ENCODE peak calls at places on chromosomes 6 and 20, in five cellular contexts. L, I, P, V and Q are unnamed samples.

GRCh38 chr6:43708857-43709653 is 21.5 kb upstream of the MRPS18A start:
- DNase-seq in L (no peak), I (no peak), P (peak), V (no peak), Q (peak)

GRCh38 chr6:12311106-12311505 is 20.9 kb downstream of the EDN1 start:
- DNase-seq in L (no peak), I (no peak), P (no peak), V (no peak), Q (no peak)

GRCh38 chr6:28105286-28105685 is 19.1 kb upstream of the ZSCAN16 start:
- DNase-seq in L (no peak), I (no peak), P (peak), V (no peak), Q (peak)

GRCh38 chr6:99589290-99589672 is 17.4 kb upstream of the PRDM13 start:
- DNase-seq in L (no peak), I (no peak), P (no peak), V (no peak), Q (no peak)

GRCh38 chr6:149093643-149094042 is 223.9 kb upstream of the TAB2 start:
- DNase-seq in L (no peak), I (no peak), P (peak), V (no peak), Q (no peak)

GRCh38 chr6:168711049-168711640 is 270.2 kb downstream of the SMOC2 start:
- DNase-seq in L (no peak), I (no peak), P (no peak), V (no peak), Q (peak)

GRCh38 chr6:36984581-36985383 is 1.2 kb downstream of the MTCH1 start:
- DNase-seq in L (no peak), I (peak), P (peak), V (no peak), Q (no peak)

GRCh38 chr20:49496526-49497216 is 14.2 kb upstream of the KCNB1 start:
- DNase-seq in L (no peak), I (no peak), P (no peak), V (no peak), Q (no peak)

GRCh38 chr20:34074101-34074760 is 37.8 kb downstream of the EIF2S2 start:
- DNase-seq in L (no peak), I (no peak), P (no peak), V (no peak), Q (peak)

GRCh38 chr6:29232725-29233124 is 62.0 kb downstream of the OR2J2 start:
- DNase-seq in L (no peak), I (no peak), P (no peak), V (no peak), Q (no peak)

GRCh38 chr20:12660918-12661317 is 347.9 kb upstream of the SPTLC3 start:
- DNase-seq in L (no peak), I (peak), P (no peak), V (no peak), Q (no peak)

GRCh38 chr20:57108742-57109141 is 157.7 kb downstream of the BMP7 start:
- DNase-seq in L (no peak), I (no peak), P (no peak), V (no peak), Q (no peak)

DNA sequence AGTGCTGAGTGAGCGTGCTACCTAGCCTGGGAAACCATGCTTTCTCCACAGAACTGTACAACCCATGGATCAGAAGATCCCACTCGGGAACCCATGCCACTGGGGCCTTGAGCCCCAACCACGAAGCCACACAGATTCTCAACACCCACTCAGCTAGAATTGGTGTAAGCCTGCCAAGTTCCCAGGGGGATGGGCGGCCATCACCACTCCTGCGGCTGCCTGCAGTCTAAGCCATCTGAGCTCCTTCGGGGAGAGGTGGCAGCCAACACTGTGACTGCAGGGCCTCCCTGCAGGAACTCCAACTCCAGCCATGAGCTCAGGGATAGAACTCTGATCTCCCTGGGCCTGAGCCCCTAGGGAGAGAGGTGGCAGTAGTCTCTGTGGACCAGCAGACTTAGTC is 33.6 kb upstream of the SENP6 start:
- DNase-seq in L (no peak), I (no peak), P (no peak), V (no peak), Q (no peak)
- H3K27ac ChIP-seq in L (no peak), I (no peak), P (no peak), V (no peak), Q (no peak)

DNA sequence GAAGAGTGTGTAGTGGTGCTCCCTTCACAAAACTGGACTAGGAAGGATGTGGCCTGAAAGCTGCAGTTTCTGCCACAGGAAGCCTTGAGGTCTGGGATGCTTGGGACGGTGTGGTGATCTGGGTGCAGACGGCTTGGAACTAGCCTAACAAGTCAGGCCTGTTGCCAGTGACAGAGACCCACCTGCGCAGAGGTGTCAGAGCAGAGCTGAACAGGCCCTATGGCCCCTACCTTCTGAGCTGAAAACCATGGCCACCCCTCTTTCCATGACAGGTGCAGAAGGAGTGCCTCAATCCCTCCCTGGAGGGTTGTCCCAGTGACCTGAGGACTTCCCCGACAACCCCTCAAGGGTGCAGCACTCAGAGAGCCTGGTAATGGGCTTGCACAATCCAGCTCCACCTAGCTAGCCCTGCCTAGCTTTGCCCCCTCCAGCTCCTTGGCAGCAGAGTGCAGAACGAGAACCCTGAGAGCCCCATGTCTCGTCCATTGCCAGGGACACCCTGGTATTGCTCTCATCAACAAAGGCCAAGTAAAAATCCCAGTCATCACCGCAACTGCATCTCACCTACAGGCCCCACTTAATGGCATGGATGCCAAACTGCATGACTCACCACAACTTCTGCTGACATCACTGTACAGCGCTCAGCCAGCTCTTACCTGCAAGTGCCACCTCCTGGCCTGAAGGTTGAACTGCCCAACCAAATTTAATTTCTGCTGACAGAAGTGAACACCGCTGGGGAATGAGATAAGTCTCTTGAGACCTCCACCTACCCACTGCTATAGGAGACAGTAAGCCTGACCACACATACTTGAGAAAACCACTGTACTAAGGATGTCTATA is 563.1 kb downstream of the TFAP2A start:
- DNase-seq in L (no peak), I (no peak), P (peak), V (no peak), Q (peak)
- TF ChIP-seq CTCF in L (no peak), I (no peak), P (peak), V (no peak), Q (no peak)

DNA sequence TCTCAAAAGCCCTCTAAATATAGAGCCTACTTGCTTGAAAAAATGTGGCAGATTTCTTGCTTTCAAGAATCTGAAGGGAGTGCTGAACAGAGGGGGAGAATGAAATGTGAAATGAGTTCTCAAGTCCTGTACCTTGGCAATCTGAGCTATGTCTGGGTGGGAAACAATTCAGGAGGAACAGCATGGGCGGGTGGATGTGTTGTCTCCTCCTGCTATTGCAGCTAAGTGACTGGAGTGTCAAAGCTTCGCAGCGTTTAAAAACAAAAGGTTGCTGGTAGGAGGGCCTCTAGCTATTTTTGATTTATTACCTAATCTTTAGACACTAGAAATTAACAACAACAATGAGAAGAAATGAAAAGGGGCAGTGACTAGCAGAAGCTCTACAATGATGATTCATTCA is 102.5 kb upstream of the ARG1 start:
- DNase-seq in L (no peak), I (no peak), P (no peak), V (no peak), Q (no peak)
- H3K27ac ChIP-seq in L (no peak), I (no peak), P (no peak), V (peak), Q (no peak)

GRCh38 chr20:64133951-64134407 is 26.6 kb upstream of the NPBWR2 start:
- DNase-seq in L (no peak), I (no peak), P (no peak), V (no peak), Q (no peak)
- TF ChIP-seq CTCF in L (no peak), I (peak), P (no peak), V (no peak), Q (no peak)

DNA sequence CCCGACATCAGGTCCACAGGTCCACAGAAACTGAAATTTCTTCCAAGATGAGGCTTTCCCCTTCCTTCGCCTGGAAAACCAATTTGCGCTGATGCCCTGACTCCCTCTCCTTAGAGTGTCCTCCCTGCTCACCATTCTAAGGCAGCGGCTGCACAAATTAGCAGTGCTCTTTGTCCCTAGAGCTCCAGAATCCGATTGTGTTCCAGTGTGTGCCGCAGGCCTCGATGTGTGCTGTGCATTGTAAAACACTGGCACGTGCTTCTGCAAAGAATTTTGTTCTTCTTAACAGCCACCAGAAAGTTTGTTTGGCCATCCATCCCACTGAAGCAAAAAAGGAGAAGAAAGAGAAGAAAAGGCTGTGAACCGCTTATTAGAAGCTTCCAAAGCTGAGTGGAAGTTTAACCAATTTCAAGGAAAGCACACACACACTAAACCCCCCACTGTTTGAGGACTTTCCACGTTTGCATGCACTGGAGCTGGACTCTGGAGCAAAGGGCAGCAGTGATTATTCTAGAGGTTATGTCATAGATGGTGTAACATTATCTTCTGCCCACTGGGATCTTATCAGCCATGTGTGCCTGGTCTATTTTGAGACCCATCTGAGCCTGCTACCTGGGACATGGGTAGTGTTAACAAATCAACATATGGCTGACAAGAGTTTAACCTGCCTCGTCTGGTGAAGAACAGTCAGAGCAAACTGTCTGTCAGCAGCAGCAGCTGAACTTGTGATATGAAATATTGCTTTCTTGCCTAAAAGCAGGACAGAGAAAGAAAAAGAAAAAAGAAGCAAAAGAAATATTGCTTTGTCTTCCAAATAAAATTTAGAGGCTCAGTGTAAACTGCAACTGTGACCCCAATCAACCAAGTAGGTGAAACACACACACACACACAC is 64.9 kb upstream of the RREB1 start:
- DNase-seq in L (no peak), I (peak), P (no peak), V (no peak), Q (no peak)
- H3K27ac ChIP-seq in L (peak), I (peak), P (no peak), V (no peak), Q (peak)

GRCh38 chr6:56037587-56037986 is 162.2 kb upstream of the BMP5 start:
- DNase-seq in L (no peak), I (no peak), P (no peak), V (no peak), Q (no peak)
- TF ChIP-seq CTCF in L (no peak), I (no peak), P (no peak), V (no peak), Q (no peak)

GRCh38 chr6:56657364-56657763 is 14.7 kb upstream of the DST start:
- DNase-seq in L (no peak), I (no peak), P (no peak), V (no peak), Q (no peak)

GRCh38 chr6:56656466-56656865 is 13.8 kb upstream of the DST start:
- DNase-seq in L (no peak), I (no peak), P (no peak), V (no peak), Q (no peak)

GRCh38 chr6:56655996-56656395 is 13.3 kb upstream of the DST start:
- DNase-seq in L (no peak), I (no peak), P (no peak), V (no peak), Q (no peak)

GRCh38 chr6:56652994-56653393 is 10.3 kb upstream of the DST start:
- DNase-seq in L (no peak), I (no peak), P (peak), V (no peak), Q (peak)

GRCh38 chr6:56655250-56655649 is 12.6 kb upstream of the DST start:
- DNase-seq in L (no peak), I (no peak), P (no peak), V (no peak), Q (no peak)
- H3K27ac ChIP-seq in L (peak), I (no peak), P (no peak), V (no peak), Q (no peak)

GRCh38 chr20:37755665-37756064 is 61.8 kb downstream of the CTNNBL1 start:
- DNase-seq in L (peak), I (peak), P (no peak), V (no peak), Q (no peak)
- TF ChIP-seq CTCF in L (peak), I (no peak), P (no peak), V (peak), Q (no peak)

GRCh38 chr6:140401666-140402255 is 1027.3 kb upstream of the CITED2 start:
- DNase-seq in L (no peak), I (no peak), P (peak), V (no peak), Q (no peak)
- H3K27ac ChIP-seq in L (no peak), I (no peak), P (no peak), V (no peak), Q (no peak)